ENCODE peak calls at places on chromosomes 1 and 21, in nine cellular contexts. One of them, this sample, is unnamed.

GRCh38 chr21:45264919-45265515 is 22.7 kb downstream of the POFUT2 start:
- DNase-seq in left cardiac atrium: no peak
- DNase-seq in kidney glomerular epithelial cell: no peak
- DNase-seq in HCEC 1CT: no peak
- DNase-seq in neural crest cell: no peak
- DNase-seq in activated CD8-positive, alpha-beta memory T cell treated with anti-CD3 and anti-CD28 coated beads, Interleukin-2, amount 50 U/mL, for 4 hours: peak
- DNase-seq in T-helper 2 cell: no peak
- DNase-seq in substantia nigra: no peak
- DNase-seq in CD8-positive, alpha-beta T cell: no peak
- DNase-seq in this sample: peak

GRCh38 chr1:68969430-68969829 is 472.5 kb upstream of the DEPDC1 start:
- DNase-seq in left cardiac atrium: no peak
- DNase-seq in kidney glomerular epithelial cell: peak
- DNase-seq in HCEC 1CT: no peak
- DNase-seq in neural crest cell: no peak
- DNase-seq in activated CD8-positive, alpha-beta memory T cell treated with anti-CD3 and anti-CD28 coated beads, Interleukin-2, amount 50 U/mL, for 4 hours: no peak
- DNase-seq in T-helper 2 cell: no peak
- DNase-seq in substantia nigra: no peak
- DNase-seq in CD8-positive, alpha-beta T cell: no peak
- DNase-seq in this sample: no peak

GRCh38 chr1:41794031-41794430 is 124.7 kb downstream of the HIVEP3 start:
- DNase-seq in left cardiac atrium: no peak
- DNase-seq in kidney glomerular epithelial cell: no peak
- DNase-seq in HCEC 1CT: no peak
- DNase-seq in neural crest cell: no peak
- DNase-seq in activated CD8-positive, alpha-beta memory T cell treated with anti-CD3 and anti-CD28 coated beads, Interleukin-2, amount 50 U/mL, for 4 hours: no peak
- DNase-seq in T-helper 2 cell: no peak
- DNase-seq in substantia nigra: no peak
- DNase-seq in CD8-positive, alpha-beta T cell: no peak
- DNase-seq in this sample: no peak

GRCh38 chr1:224340711-224341384 is 10.9 kb upstream of the NVL start:
- DNase-seq in left cardiac atrium: peak
- DNase-seq in kidney glomerular epithelial cell: no peak
- DNase-seq in HCEC 1CT: no peak
- DNase-seq in neural crest cell: peak
- DNase-seq in activated CD8-positive, alpha-beta memory T cell treated with anti-CD3 and anti-CD28 coated beads, Interleukin-2, amount 50 U/mL, for 4 hours: peak
- DNase-seq in T-helper 2 cell: peak
- DNase-seq in substantia nigra: no peak
- DNase-seq in CD8-positive, alpha-beta T cell: peak
- DNase-seq in this sample: peak

GRCh38 chr21:37412603-37413360 is 46.2 kb downstream of the DYRK1A start:
- DNase-seq in left cardiac atrium: no peak
- DNase-seq in kidney glomerular epithelial cell: peak
- DNase-seq in HCEC 1CT: peak
- DNase-seq in neural crest cell: no peak
- DNase-seq in activated CD8-positive, alpha-beta memory T cell treated with anti-CD3 and anti-CD28 coated beads, Interleukin-2, amount 50 U/mL, for 4 hours: no peak
- DNase-seq in T-helper 2 cell: no peak
- DNase-seq in substantia nigra: no peak
- DNase-seq in CD8-positive, alpha-beta T cell: no peak
- DNase-seq in this sample: no peak

GRCh38 chr21:37507716-37508115 is 141.1 kb downstream of the DYRK1A start:
- DNase-seq in left cardiac atrium: no peak
- DNase-seq in kidney glomerular epithelial cell: no peak
- DNase-seq in HCEC 1CT: no peak
- DNase-seq in neural crest cell: no peak
- DNase-seq in activated CD8-positive, alpha-beta memory T cell treated with anti-CD3 and anti-CD28 coated beads, Interleukin-2, amount 50 U/mL, for 4 hours: no peak
- DNase-seq in T-helper 2 cell: no peak
- DNase-seq in substantia nigra: no peak
- DNase-seq in CD8-positive, alpha-beta T cell: no peak
- DNase-seq in this sample: no peak

GRCh38 chr1:109156916-109157385 is 43.0 kb downstream of the ELAPOR1 start:
- DNase-seq in left cardiac atrium: no peak
- DNase-seq in kidney glomerular epithelial cell: no peak
- DNase-seq in HCEC 1CT: no peak
- DNase-seq in neural crest cell: no peak
- DNase-seq in activated CD8-positive, alpha-beta memory T cell treated with anti-CD3 and anti-CD28 coated beads, Interleukin-2, amount 50 U/mL, for 4 hours: no peak
- DNase-seq in T-helper 2 cell: no peak
- DNase-seq in substantia nigra: no peak
- DNase-seq in CD8-positive, alpha-beta T cell: no peak
- DNase-seq in this sample: no peak

GRCh38 chr1:12001996-12002493 is 17.3 kb upstream of the MIIP start:
- DNase-seq in left cardiac atrium: no peak
- DNase-seq in kidney glomerular epithelial cell: peak
- DNase-seq in HCEC 1CT: no peak
- DNase-seq in neural crest cell: no peak
- DNase-seq in activated CD8-positive, alpha-beta memory T cell treated with anti-CD3 and anti-CD28 coated beads, Interleukin-2, amount 50 U/mL, for 4 hours: no peak
- DNase-seq in T-helper 2 cell: no peak
- DNase-seq in substantia nigra: no peak
- DNase-seq in CD8-positive, alpha-beta T cell: no peak
- DNase-seq in this sample: peak

GRCh38 chr1:26788515-26788785 is 700 bp downstream of the PIGV start:
- DNase-seq in left cardiac atrium: no peak
- DNase-seq in kidney glomerular epithelial cell: no peak
- DNase-seq in HCEC 1CT: no peak
- DNase-seq in neural crest cell: no peak
- DNase-seq in activated CD8-positive, alpha-beta memory T cell treated with anti-CD3 and anti-CD28 coated beads, Interleukin-2, amount 50 U/mL, for 4 hours: no peak
- DNase-seq in T-helper 2 cell: no peak
- DNase-seq in substantia nigra: no peak
- DNase-seq in CD8-positive, alpha-beta T cell: no peak
- DNase-seq in this sample: no peak

GRCh38 chr21:33578959-33579542 is 9.4 kb downstream of the DONSON start:
- DNase-seq in left cardiac atrium: no peak
- DNase-seq in kidney glomerular epithelial cell: no peak
- DNase-seq in HCEC 1CT: peak
- DNase-seq in neural crest cell: no peak
- DNase-seq in activated CD8-positive, alpha-beta memory T cell treated with anti-CD3 and anti-CD28 coated beads, Interleukin-2, amount 50 U/mL, for 4 hours: no peak
- DNase-seq in T-helper 2 cell: no peak
- DNase-seq in substantia nigra: no peak
- DNase-seq in CD8-positive, alpha-beta T cell: no peak
- DNase-seq in this sample: no peak

GRCh38 chr21:31213787-31214186 is 130.3 kb downstream of the TIAM1 start:
- DNase-seq in left cardiac atrium: no peak
- DNase-seq in kidney glomerular epithelial cell: no peak
- DNase-seq in HCEC 1CT: no peak
- DNase-seq in neural crest cell: no peak
- DNase-seq in activated CD8-positive, alpha-beta memory T cell treated with anti-CD3 and anti-CD28 coated beads, Interleukin-2, amount 50 U/mL, for 4 hours: no peak
- DNase-seq in T-helper 2 cell: no peak
- DNase-seq in substantia nigra: no peak
- DNase-seq in CD8-positive, alpha-beta T cell: no peak
- DNase-seq in this sample: no peak

GRCh38 chr1:228358764-228359612 is 47.6 kb downstream of the TRIM11 start:
- DNase-seq in left cardiac atrium: no peak
- DNase-seq in kidney glomerular epithelial cell: no peak
- DNase-seq in HCEC 1CT: no peak
- DNase-seq in neural crest cell: no peak
- DNase-seq in activated CD8-positive, alpha-beta memory T cell treated with anti-CD3 and anti-CD28 coated beads, Interleukin-2, amount 50 U/mL, for 4 hours: no peak
- DNase-seq in T-helper 2 cell: no peak
- DNase-seq in substantia nigra: no peak
- DNase-seq in CD8-positive, alpha-beta T cell: no peak
- DNase-seq in this sample: peak

GRCh38 chr1:160085686-160086089 is 4.3 kb downstream of the KCNJ9 start:
- DNase-seq in left cardiac atrium: peak
- DNase-seq in kidney glomerular epithelial cell: peak
- DNase-seq in HCEC 1CT: peak
- DNase-seq in neural crest cell: peak
- DNase-seq in activated CD8-positive, alpha-beta memory T cell treated with anti-CD3 and anti-CD28 coated beads, Interleukin-2, amount 50 U/mL, for 4 hours: peak
- DNase-seq in T-helper 2 cell: peak
- DNase-seq in substantia nigra: peak
- DNase-seq in CD8-positive, alpha-beta T cell: peak
- DNase-seq in this sample: peak

GRCh38 chr21:41029573-41029972 is 138.4 kb upstream of the BACE2 start:
- DNase-seq in left cardiac atrium: no peak
- DNase-seq in kidney glomerular epithelial cell: no peak
- DNase-seq in HCEC 1CT: no peak
- DNase-seq in neural crest cell: no peak
- DNase-seq in activated CD8-positive, alpha-beta memory T cell treated with anti-CD3 and anti-CD28 coated beads, Interleukin-2, amount 50 U/mL, for 4 hours: no peak
- DNase-seq in T-helper 2 cell: no peak
- DNase-seq in substantia nigra: no peak
- DNase-seq in CD8-positive, alpha-beta T cell: no peak
- DNase-seq in this sample: no peak

This sample was measured in right cardiac atrium.